ENCODE peak calls at places on chromosomes 11 and 22, in nine cellular contexts. L is CD8-positive, alpha-beta T cell; N is natural killer cell; B is HEK293T; R is left lobe of liver; S is amygdala; E is naive B cell; P is HT-29; V is stimulated activated CD4-positive, alpha-beta T cell treated with anti-CD3 and anti-CD28 coated beads, Interleukin-2, amount 100 ng/mL, for 4 hours. C is an unnamed sample.
A peak's percentile ranks its signal among the peaks of the same experiment; 100 is the strongest.

GRCh38 chr11:134498326-134499139 is 86.5 kb upstream of the B3GAT1 start:
- DNase-seq in L (no peak), N (no peak), B (no peak), R (peak; percentile 83), S (peak; percentile 28), E (no peak), P (no peak), V (no peak), C (no peak)

GRCh38 chr22:21587803-21588611 is 20.5 kb downstream of the UBE2L3 start:
- DNase-seq in L (no peak), N (no peak), B (no peak), R (no peak), S (peak; percentile 16), E (peak; percentile 53), P (no peak), V (no peak), C (no peak)

GRCh38 chr11:120186408-120186798 is 24.4 kb upstream of the OAF start:
- DNase-seq in L (no peak), N (no peak), B (no peak), R (no peak), S (no peak), E (no peak), P (no peak), V (no peak), C (no peak)

GRCh38 chr22:35170716-35171697 is 86.3 kb upstream of the HMGXB4 start:
- DNase-seq in L (no peak), N (no peak), B (no peak), R (no peak), S (no peak), E (no peak), P (no peak), V (no peak), C (no peak)

GRCh38 chr11:76203131-76203925 is 3.0 kb downstream of the WNT11 start:
- DNase-seq in L (peak; percentile 10), N (no peak), B (no peak), R (no peak), S (no peak), E (no peak), P (no peak), V (no peak), C (no peak)

GRCh38 chr11:117827521-117828511 is 3.3 kb upstream of the FXYD2 start:
- DNase-seq in L (peak; percentile 59), N (peak; percentile 13), B (no peak), R (peak; percentile 40), S (no peak), E (no peak), P (no peak), V (no peak), C (no peak)

GRCh38 chr11:128628686-128629085 is 41.3 kb upstream of the ETS1 start:
- DNase-seq in L (peak; percentile 38), N (peak; percentile 40), B (no peak), R (no peak), S (no peak), E (no peak), P (no peak), V (no peak), C (no peak)

GRCh38 chr11:37657645-37658044 is 1059.6 kb upstream of the RAG2 start:
- DNase-seq in L (no peak), N (no peak), B (no peak), R (no peak), S (no peak), E (no peak), P (peak; percentile 46), V (no peak), C (no peak)

GRCh38 chr11:30581646-30582045 is 4.5 kb downstream of the MPPED2 start:
- DNase-seq in L (no peak), N (no peak), B (no peak), R (no peak), S (no peak), E (no peak), P (no peak), V (no peak), C (no peak)

GRCh38 chr11:32830413-32830738 is 649 bp downstream of the PRRG4 start:
- DNase-seq in L (no peak), N (no peak), B (peak; percentile 19), R (peak; percentile 90), S (no peak), E (no peak), P (peak; percentile 82), V (no peak), C (no peak)

GRCh38 chr22:19317865-19318264 is 26.3 kb upstream of the CLTCL1 start:
- DNase-seq in L (no peak), N (no peak), B (no peak), R (no peak), S (no peak), E (no peak), P (no peak), V (no peak), C (no peak)

GRCh38 chr22:17120281-17120680 is 879 bp downstream of the TMEM121B start:
- DNase-seq in L (peak; percentile 44), N (peak; percentile 50), B (peak; percentile 67), R (peak; percentile 69), S (no peak), E (peak; percentile 38), P (no peak), V (no peak), C (no peak)

GRCh38 chr11:14242733-14243132 is 116.2 kb downstream of the RRAS2 start:
- DNase-seq in L (no peak), N (no peak), B (no peak), R (no peak), S (no peak), E (no peak), P (no peak), V (no peak), C (no peak)

GRCh38 chr22:39234867-39235687 is 9.7 kb downstream of the PDGFB start:
- DNase-seq in L (no peak), N (no peak), B (no peak), R (peak; percentile 69), S (no peak), E (no peak), P (peak; percentile 14), V (no peak), C (no peak)